ENCODE peak calls at places on chromosomes 13 and 19, in ten cellular contexts. D is heart right ventricle, V is ascending aorta, N is omental fat pad, W is AG10803, T is cardiac muscle cell, L is upper lobe of left lung, F is upper lobe of right lung, J is dorsolateral prefrontal cortex, Z is GM13977. O is an unnamed sample.

GRCh38 chr13:31154939-31155338 is 6.8 kb downstream of the HSPH1 start:
- DNase-seq in D (no peak), V (no peak), N (no peak), W (no peak), T (no peak), L (no peak), F (no peak), J (no peak), Z (no peak), O (no peak)

GRCh38 chr19:47493378-47494210 is 9.6 kb upstream of the KPTN start:
- DNase-seq in D (peak), V (no peak), N (no peak), W (no peak), T (no peak), L (no peak), F (peak), J (no peak), Z (no peak), O (no peak)

GRCh38 chr13:41296879-41297646 is 14.0 kb upstream of the NAA16 start:
- DNase-seq in D (no peak), V (no peak), N (no peak), W (no peak), T (no peak), L (no peak), F (no peak), J (no peak), Z (no peak), O (no peak)

GRCh38 chr13:113186061-113186900 is 22.2 kb downstream of the PCID2 start:
- DNase-seq in D (no peak), V (no peak), N (no peak), W (no peak), T (no peak), L (no peak), F (no peak), J (no peak), Z (peak), O (peak)

GRCh38 chr19:7975037-7975436 is 30.4 kb downstream of the ELAVL1 start:
- DNase-seq in D (peak), V (no peak), N (no peak), W (no peak), T (no peak), L (no peak), F (no peak), J (peak), Z (no peak), O (no peak)

GRCh38 chr13:110413311-110414040 is 106.4 kb downstream of the COL4A2 start:
- DNase-seq in D (peak), V (peak), N (no peak), W (no peak), T (no peak), L (no peak), F (no peak), J (no peak), Z (no peak), O (no peak)

GRCh38 chr19:35223856-35224505 is 4.6 kb downstream of the FAM187B start:
- DNase-seq in D (no peak), V (no peak), N (no peak), W (peak), T (no peak), L (peak), F (peak), J (no peak), Z (no peak), O (peak)

GRCh38 chr13:44364601-44365000 is 9.0 kb upstream of the SERP2 start:
- DNase-seq in D (no peak), V (no peak), N (no peak), W (peak), T (no peak), L (no peak), F (no peak), J (no peak), Z (no peak), O (no peak)

GRCh38 chr19:50745221-50745620 is 22.1 kb downstream of the CLEC11A start:
- DNase-seq in D (no peak), V (no peak), N (no peak), W (no peak), T (no peak), L (no peak), F (no peak), J (no peak), Z (no peak), O (no peak)

GRCh38 chr13:109699628-109700071 is 86.7 kb downstream of the IRS2 start:
- DNase-seq in D (no peak), V (no peak), N (no peak), W (no peak), T (no peak), L (no peak), F (no peak), J (no peak), Z (no peak), O (no peak)

GRCh38 chr13:79671420-79671819 is 190.5 kb downstream of the NDFIP2 start:
- DNase-seq in D (no peak), V (no peak), N (no peak), W (no peak), T (no peak), L (no peak), F (no peak), J (no peak), Z (no peak), O (no peak)

GRCh38 chr13:56189439-56189838 is 951.3 kb upstream of the PRR20A start:
- DNase-seq in D (no peak), V (no peak), N (no peak), W (no peak), T (no peak), L (no peak), F (no peak), J (no peak), Z (no peak), O (no peak)

GRCh38 chr13:81760316-81760715 is 1419.4 kb upstream of the SPRY2 start:
- DNase-seq in D (no peak), V (no peak), N (no peak), W (no peak), T (no peak), L (no peak), F (no peak), J (no peak), Z (no peak), O (no peak)

GRCh38 chr19:18408053-18408476 is 10.6 kb upstream of the LRRC25 start:
- DNase-seq in D (peak), V (no peak), N (no peak), W (no peak), T (no peak), L (peak), F (peak), J (no peak), Z (peak), O (peak)

GRCh38 chr13:51066091-51066831 is 44.8 kb downstream of the C13orf42 start:
- DNase-seq in D (peak), V (no peak), N (no peak), W (no peak), T (no peak), L (no peak), F (no peak), J (no peak), Z (no peak), O (no peak)

GRCh38 chr19:41753159-41753558 is 2.2 kb upstream of the CEACAM6 start:
- DNase-seq in D (no peak), V (no peak), N (no peak), W (peak), T (no peak), L (peak), F (peak), J (no peak), Z (peak), O (peak)

GRCh38 chr13:113616281-113616906 is 31.8 kb downstream of the TFDP1 start:
- DNase-seq in D (no peak), V (no peak), N (no peak), W (no peak), T (no peak), L (peak), F (no peak), J (no peak), Z (no peak), O (no peak)

GRCh38 chr13:91348906-91349435 is 1.5 kb downstream of the MIR17HG start:
- DNase-seq in D (peak), V (peak), N (peak), W (peak), T (no peak), L (peak), F (peak), J (peak), Z (peak), O (peak)

GRCh38 chr13:74090869-74091605 is 43.2 kb downstream of the KLF12 start:
- DNase-seq in D (no peak), V (no peak), N (no peak), W (no peak), T (no peak), L (no peak), F (no peak), J (no peak), Z (no peak), O (no peak)

GRCh38 chr19:16581971-16582343 is 9.7 kb upstream of the SLC35E1 start:
- DNase-seq in D (no peak), V (no peak), N (no peak), W (no peak), T (no peak), L (no peak), F (no peak), J (no peak), Z (no peak), O (no peak)

GRCh38 chr19:42628411-42629135 is 33.8 kb upstream of the CEACAM8 start:
- DNase-seq in D (no peak), V (no peak), N (no peak), W (no peak), T (no peak), L (no peak), F (no peak), J (no peak), Z (no peak), O (no peak)

GRCh38 chr13:76886005-76886291 is 257 bp downstream of the KCTD12 start:
- DNase-seq in D (no peak), V (peak), N (no peak), W (no peak), T (no peak), L (no peak), F (no peak), J (no peak), Z (no peak), O (no peak)

GRCh38 chr19:58356236-58356970 is 3.1 kb upstream of the A1BG start:
- DNase-seq in D (no peak), V (no peak), N (no peak), W (peak), T (no peak), L (no peak), F (no peak), J (no peak), Z (peak), O (no peak)

GRCh38 chr19:39139305-39140194 is 14.0 kb downstream of the PAK4 start:
- DNase-seq in D (no peak), V (no peak), N (no peak), W (no peak), T (peak), L (no peak), F (no peak), J (no peak), Z (no peak), O (no peak)

GRCh38 chr13:75423946-75424345 is 58.0 kb downstream of the TBC1D4 start:
- DNase-seq in D (no peak), V (no peak), N (no peak), W (no peak), T (no peak), L (no peak), F (no peak), J (no peak), Z (no peak), O (no peak)

GRCh38 chr19:51071006-51071405 is 6.1 kb upstream of the KLK13 start:
- DNase-seq in D (no peak), V (no peak), N (no peak), W (no peak), T (no peak), L (no peak), F (no peak), J (no peak), Z (no peak), O (no peak)

GRCh38 chr13:100887729-100888151 is 213.1 kb upstream of the TMTC4 start:
- DNase-seq in D (no peak), V (no peak), N (no peak), W (peak), T (peak), L (no peak), F (no peak), J (no peak), Z (no peak), O (no peak)

GRCh38 chr19:29677001-29677781 is 11.9 kb downstream of the PLEKHF1 start:
- DNase-seq in D (no peak), V (no peak), N (no peak), W (no peak), T (no peak), L (no peak), F (no peak), J (no peak), Z (no peak), O (no peak)

GRCh38 chr19:46428278-46429141 is at the start of gene PNMA8C:
- DNase-seq in D (peak), V (peak), N (no peak), W (peak), T (peak), L (peak), F (peak), J (peak), Z (peak), O (no peak)

GRCh38 chr13:37039908-37040307 is 19.6 kb downstream of the SUPT20H start:
- DNase-seq in D (no peak), V (no peak), N (no peak), W (no peak), T (no peak), L (no peak), F (no peak), J (no peak), Z (no peak), O (no peak)

DNA sequence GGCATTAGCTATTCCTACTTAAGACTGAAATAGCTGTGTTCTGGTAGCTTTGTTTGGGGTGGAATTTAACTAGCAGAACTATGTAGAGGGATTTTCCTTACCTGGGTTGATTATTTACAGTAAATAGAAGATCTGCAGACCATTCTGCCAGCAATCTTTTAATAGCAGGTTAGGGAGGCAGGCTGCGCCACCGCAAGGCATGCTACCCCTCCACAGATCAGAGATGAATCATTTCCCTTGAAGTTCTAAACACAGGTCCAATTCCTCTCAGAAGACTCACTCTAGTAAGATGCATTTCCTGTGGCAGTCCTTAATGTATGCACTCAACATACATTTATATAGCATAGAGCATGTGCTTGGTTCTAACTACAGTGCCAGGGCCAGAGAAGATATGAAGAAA is 109.0 kb downstream of the TNFRSF19 start:
- DNase-seq in D (no peak), V (no peak), N (no peak), W (peak), T (no peak), L (no peak), F (no peak), J (no peak), Z (no peak), O (no peak)
- TF ChIP-seq CTCF in D (no peak), V (no peak), N (no peak), W (no peak), T (no peak), L (no peak), F (no peak), J (no peak), Z (no peak), O (no peak)

GRCh38 chr13:19085258-19085657 is 96.4 kb downstream of the TUBA3C start:
- DNase-seq in D (no peak), V (no peak), N (no peak), W (no peak), T (no peak), L (no peak), F (no peak), J (no peak), Z (no peak), O (no peak)

GRCh38 chr13:19088416-19088815 is 93.2 kb downstream of the TUBA3C start:
- DNase-seq in D (no peak), V (no peak), N (no peak), W (no peak), T (no peak), L (no peak), F (no peak), J (no peak), Z (no peak), O (no peak)

GRCh38 chr13:19085876-19086275 is 95.7 kb downstream of the TUBA3C start:
- DNase-seq in D (no peak), V (no peak), N (no peak), W (no peak), T (no peak), L (no peak), F (no peak), J (no peak), Z (no peak), O (no peak)

GRCh38 chr13:19090495-19090894 is 91.1 kb downstream of the TUBA3C start:
- DNase-seq in D (no peak), V (no peak), N (no peak), W (no peak), T (no peak), L (no peak), F (no peak), J (no peak), Z (no peak), O (no peak)

DNA sequence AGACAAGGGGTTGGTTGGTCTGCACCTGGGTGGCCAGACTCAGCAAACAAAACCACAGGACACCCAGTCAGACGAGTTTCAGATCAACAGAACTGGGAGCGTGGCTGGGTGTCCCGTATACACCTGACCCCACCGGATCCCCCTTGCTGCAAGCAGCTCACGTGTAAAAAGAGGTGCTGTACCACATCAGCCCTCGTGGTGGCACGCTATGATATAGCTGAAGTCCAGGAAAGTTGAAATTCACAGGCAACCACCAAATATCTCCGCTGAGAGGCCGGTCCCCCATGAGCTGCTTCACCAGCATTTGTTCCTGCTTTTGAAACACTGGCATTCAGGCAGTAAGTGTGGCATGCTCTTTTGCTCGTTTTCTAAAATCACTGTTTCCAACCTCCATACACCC is 92.3 kb downstream of the TUBA3C start:
- DNase-seq in D (no peak), V (no peak), N (no peak), W (no peak), T (no peak), L (no peak), F (no peak), J (no peak), Z (no peak), O (no peak)
- TF ChIP-seq CTCF in D (peak), V (no peak), N (no peak), W (no peak), T (no peak), L (no peak), F (peak), J (no peak), Z (no peak), O (no peak)

GRCh38 chr19:13002389-13002898 is 7.2 kb downstream of the NFIX start:
- DNase-seq in D (no peak), V (peak), N (no peak), W (no peak), T (no peak), L (peak), F (peak), J (peak), Z (no peak), O (no peak)
- TF ChIP-seq CTCF in D (no peak), V (peak), N (no peak), W (no peak), T (no peak), L (no peak), F (no peak), J (peak), Z (no peak), O (no peak)

GRCh38 chr19:6589711-6590457 is 1.1 kb downstream of the CD70 start:
- DNase-seq in D (no peak), V (no peak), N (no peak), W (no peak), T (no peak), L (no peak), F (no peak), J (no peak), Z (no peak), O (no peak)

GRCh38 chr19:6587998-6588507 is 2.9 kb downstream of the CD70 start:
- DNase-seq in D (no peak), V (no peak), N (no peak), W (no peak), T (no peak), L (no peak), F (no peak), J (no peak), Z (peak), O (no peak)

GRCh38 chr19:6587093-6587820 is 3.7 kb downstream of the CD70 start:
- DNase-seq in D (no peak), V (no peak), N (no peak), W (peak), T (no peak), L (no peak), F (no peak), J (no peak), Z (peak), O (peak)

GRCh38 chr19:6590458-6591319 is at the start of gene CD70:
- DNase-seq in D (no peak), V (no peak), N (no peak), W (no peak), T (peak), L (no peak), F (no peak), J (no peak), Z (peak), O (peak)

DNA sequence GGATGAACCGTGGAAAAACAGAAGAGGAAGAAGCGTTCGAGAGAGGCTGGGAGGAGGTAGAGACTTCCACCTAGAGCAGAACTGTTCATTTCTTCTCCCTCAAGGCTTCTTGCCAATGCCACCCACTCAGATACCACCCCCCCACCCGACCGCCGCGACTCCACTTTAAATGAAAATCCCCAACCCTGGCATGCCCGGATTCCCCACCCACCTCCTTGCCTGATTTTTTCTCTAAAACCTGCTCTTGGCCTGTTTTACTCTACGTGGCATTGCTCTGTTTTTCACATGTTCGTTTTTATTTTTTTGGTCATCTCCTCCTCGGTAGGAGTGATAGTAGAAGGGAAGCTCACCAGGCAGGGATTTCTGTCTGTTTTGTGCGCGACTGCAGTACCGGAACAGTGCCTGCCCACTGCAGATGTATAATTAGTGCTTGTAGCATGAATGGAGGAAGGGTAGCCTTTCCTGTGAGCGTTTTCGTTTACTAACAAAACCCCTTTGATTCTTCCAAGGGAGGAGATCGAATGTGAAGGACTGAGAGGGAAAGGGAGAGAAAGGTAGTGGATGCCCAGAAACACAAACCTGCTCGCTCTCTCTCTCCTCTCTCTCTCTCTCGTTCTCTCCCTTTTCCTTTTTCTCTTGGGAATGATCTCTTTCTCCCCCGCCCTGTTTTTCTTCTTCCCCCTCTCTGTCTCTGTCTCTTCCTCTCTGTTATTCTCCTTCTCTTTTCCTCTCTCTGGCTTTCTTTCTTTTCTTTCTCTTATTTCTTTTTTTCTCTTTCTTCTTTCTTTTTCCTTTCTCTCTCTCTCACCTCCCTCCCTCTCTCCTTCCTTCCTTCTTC is 2.2 kb downstream of the CD70 start:
- DNase-seq in D (no peak), V (no peak), N (no peak), W (no peak), T (no peak), L (no peak), F (no peak), J (no peak), Z (no peak), O (no peak)
- TF ChIP-seq CTCF in D (no peak), V (no peak), N (no peak), W (no peak), T (no peak), L (no peak), F (no peak), J (no peak), Z (no peak), O (no peak)

DNA sequence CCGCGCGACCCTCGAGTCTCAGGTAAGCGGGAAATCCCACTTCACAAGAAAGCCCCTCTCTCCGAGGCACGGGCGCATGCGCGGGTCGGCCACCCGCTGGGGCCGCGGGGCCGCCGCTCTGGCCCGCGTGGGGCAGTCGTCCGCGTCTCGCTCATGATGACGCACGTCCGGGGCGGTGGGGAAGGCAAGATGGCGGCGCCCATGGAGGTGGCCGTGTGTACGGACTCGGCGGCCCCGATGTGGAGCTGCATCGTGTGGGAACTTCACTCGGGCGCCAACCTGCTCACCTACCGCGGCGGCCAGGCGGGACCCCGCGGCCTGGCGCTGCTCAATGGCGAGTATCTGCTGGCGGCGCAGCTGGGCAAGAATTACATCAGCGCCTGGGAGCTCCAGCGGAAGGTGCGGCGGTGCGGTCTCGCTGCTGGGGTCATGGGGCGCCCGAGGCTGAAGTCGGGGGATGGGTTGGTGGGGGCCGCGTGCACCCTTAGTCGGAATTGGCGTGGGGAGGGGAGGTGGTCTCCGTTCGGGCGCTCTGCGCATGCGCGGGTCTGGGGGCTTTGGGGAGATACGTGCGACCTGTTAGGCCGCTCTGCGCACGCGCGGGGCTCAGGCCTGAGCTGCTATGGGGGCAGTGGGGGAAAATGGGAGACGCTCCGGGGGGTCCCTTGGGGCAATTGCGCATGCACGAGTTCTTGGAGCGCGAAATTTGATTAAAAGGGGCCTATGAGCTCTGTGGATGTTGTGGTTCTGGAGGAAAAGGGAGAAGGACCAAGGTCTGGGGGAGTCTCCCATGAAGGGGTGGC is at the start of gene WDR18:
- DNase-seq in D (peak), V (peak), N (peak), W (peak), T (peak), L (peak), F (peak), J (peak), Z (peak), O (peak)
- TF ChIP-seq CTCF in D (peak), V (no peak), N (no peak), W (no peak), T (peak), L (peak), F (peak), J (peak), Z (peak), O (no peak)

O was measured in GM10248.